ENCODE peak calls at places on chromosomes 4 and X, in eight cellular contexts. R, W, Q, A, B, J, Z and C are unnamed samples.

GRCh38 chrX:70613295-70613694 is 168.7 kb downstream of the DLG3 start:
- DNase-seq in W (no peak), J (peak; percentile 61), Z (peak; percentile 23), A (no peak), B (peak; percentile 22), Q (no peak), R (no peak), C (no peak)

GRCh38 chr4:120839624-120839973 is 82.9 kb downstream of the PRDM5 start:
- DNase-seq in R (no peak), Z (no peak), A (no peak), B (no peak), J (no peak), Q (no peak), W (no peak), C (no peak)

GRCh38 chr4:57148831-57149230 is 38.6 kb upstream of the IGFBP7 start:
- DNase-seq in Z (peak; percentile 83), J (peak; percentile 89), R (no peak), Q (no peak), W (peak; percentile 69), B (peak; percentile 90), A (peak; percentile 63), C (no peak)

GRCh38 chrX:78997870-78998558 is 52.8 kb downstream of the P2RY10 start:
- DNase-seq in B (no peak), R (no peak), J (no peak), W (no peak), Z (no peak), A (no peak), Q (no peak), C (peak; percentile 73)

GRCh38 chr4:11228575-11228974 is 200.1 kb downstream of the HS3ST1 start:
- DNase-seq in Q (no peak), R (no peak), Z (peak; percentile 51), B (no peak), J (no peak), W (peak; percentile 1), A (peak; percentile 79), C (no peak)

GRCh38 chr4:39502034-39502658 is 25.1 kb downstream of the UGDH start:
- DNase-seq in Q (peak; percentile 13), A (peak; percentile 49), R (no peak), Z (peak; percentile 52), B (peak; percentile 92), W (peak; percentile 70), J (peak; percentile 22), C (no peak)

GRCh38 chr4:169156392-169156791 is 114.4 kb downstream of the SH3RF1 start:
- DNase-seq in R (no peak), Q (no peak), Z (no peak), B (no peak), A (no peak), W (no peak), J (no peak), C (no peak)

GRCh38 chr4:78876568-78877320 is 62.5 kb downstream of the PAQR3 start:
- DNase-seq in R (no peak), Q (no peak), B (peak; percentile 47), Z (peak; percentile 20), A (no peak), J (no peak), W (peak; percentile 65), C (peak; percentile 34)

GRCh38 chr4:125428832-125429231 is 114.1 kb downstream of the FAT4 start:
- DNase-seq in A (no peak), B (no peak), R (no peak), W (no peak), Z (no peak), Q (no peak), J (no peak), C (no peak)

DNA sequence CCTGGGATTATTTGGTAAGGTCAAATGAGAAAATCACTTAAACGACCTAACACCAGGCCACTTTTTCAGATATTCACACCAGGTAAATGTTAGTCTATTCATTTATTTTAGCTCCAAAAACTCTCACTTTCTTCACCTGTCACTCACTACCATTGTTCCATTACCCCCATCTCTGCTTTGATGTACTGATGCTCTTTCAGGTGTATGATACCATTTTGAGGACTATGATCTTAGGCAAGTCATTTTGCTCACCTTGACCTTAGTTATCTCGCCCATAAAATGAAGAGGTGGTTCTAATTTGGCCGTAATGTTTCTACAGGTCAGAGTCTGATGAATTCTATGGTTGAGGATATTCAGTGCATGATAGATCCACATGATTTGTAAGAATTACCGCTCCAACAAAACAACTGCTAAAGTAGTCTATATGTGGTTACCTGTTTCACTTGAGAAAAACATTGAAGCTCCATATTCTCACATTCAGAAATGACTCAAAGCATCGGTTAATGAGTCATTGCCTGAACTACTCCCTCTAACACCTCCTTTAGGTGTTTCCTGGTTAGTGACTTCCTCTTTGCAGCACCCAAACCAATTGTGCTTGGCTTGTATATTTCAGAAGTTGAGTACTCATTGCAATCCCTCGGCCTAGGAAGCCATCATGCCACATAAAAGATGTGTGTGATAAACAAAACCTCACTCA is 4.5 kb downstream of the DTHD1 start:
- DNase-seq in A (peak; percentile 67), Q (no peak), R (no peak), W (no peak), J (no peak), Z (peak; percentile 83), B (no peak), C (no peak)
- H3K4me2 ChIP-seq in A (peak overlapping the region; percentile 36), Q (no peak overlapping the region), R (no peak overlapping the region), W (no peak overlapping the region), J (no peak overlapping the region), Z (no peak overlapping the region), B (no peak overlapping the region), C (no peak overlapping the region)

DNA sequence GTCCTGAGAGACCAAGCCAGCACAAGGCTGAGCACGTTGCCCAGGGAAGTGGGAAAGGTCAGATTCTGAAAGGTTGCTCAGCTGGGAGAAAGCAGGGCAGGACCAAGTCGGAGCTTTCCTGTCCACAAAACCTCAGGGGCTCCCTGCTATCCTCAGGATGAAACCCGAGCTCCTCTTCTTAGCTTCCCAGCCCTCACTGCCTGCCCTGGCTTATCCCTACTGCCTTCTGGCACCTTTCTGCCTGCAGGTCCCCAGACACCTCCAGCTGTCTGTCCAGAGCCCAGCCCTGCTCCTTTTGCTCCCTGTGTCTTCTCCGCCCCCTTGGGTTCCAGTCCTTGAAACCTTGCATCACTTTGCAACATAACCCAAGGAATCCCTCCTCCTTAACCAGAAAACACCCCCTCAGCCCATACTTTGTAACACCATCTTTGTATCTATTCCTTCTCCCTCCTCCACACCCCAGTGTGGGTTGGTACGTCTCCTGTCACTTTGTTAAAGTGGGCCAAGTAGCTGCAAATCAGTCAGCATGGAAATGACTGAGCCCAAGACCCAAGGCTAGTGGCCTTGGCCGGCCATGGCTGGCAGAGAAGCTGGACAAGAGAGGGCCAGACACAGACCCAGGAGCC is 20.0 kb upstream of the PRRG3 start:
- DNase-seq in A (no peak), W (no peak), Q (no peak), R (no peak), J (no peak), Z (no peak), B (no peak), C (no peak)
- H3K9me3 ChIP-seq in A (no peaks in the 10 kb centered on the region), W (no peaks in the 10 kb centered on the region), Q (no peaks in the 10 kb centered on the region), R (peaks cover 64% of the 10 kb centered on the region), J (peaks cover 2% of the 10 kb centered on the region), Z (peaks cover 4% of the 10 kb centered on the region), B (no peaks in the 10 kb centered on the region), C (no peaks in the 10 kb centered on the region)

DNA sequence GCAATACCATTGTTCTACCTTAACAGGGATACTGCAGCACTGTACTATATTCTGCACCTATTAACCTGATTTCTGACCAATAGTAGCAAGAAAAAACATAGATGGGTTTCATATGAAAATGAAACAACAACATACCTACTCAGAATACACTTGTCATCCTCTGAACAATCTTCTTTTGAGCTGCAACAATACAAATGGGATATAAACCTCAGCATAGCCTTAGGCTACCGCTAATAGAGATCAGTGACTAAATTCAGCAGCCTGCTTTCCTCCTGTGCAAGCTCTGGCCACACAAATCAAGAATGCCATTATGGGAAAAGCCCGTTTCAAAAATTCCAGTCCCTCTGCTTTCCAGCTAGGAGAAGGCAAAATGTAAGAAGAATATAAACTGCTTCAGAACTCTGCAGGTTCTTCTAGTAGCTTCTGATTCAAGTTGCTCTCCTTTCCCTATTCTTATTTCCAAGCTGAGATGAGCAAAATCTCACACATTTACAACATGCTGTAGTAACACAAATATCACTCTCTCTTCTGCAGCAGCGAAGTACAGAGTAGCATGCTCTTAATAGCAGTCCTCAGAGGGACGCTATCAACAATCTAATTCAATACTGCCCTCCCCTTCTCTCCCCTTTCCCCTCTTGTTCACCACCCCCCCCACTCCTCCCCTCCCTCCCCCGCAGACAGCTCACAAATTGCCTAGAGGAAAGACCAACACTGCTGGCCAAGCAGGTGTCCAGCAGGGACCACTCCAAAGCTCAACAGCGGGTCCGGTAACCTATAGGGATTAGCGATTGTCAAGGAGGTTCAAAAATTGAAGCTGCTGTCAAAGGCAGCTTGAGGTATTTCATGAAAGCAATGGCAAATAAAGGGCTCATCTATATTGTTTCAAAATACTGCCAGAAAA is 143.2 kb downstream of the KLHL13 start:
- DNase-seq in J (no peak), R (no peak), B (no peak), Z (peak; percentile 48), Q (no peak), W (no peak), A (no peak), C (no peak)
- H3K27ac ChIP-seq in J (no peak overlapping the region), R (no peak overlapping the region), B (no peak overlapping the region), Z (peak overlapping the region; percentile 9), Q (no peak overlapping the region), W (no peak overlapping the region), A (no peak overlapping the region), C (no peak overlapping the region)

GRCh38 chr4:38084984-38085383 is 124.8 kb downstream of the PTTG2 start:
- DNase-seq in W (no peak), Q (no peak), Z (no peak), A (no peak), J (no peak), R (no peak), B (peak; percentile 48), C (no peak)
- H3K4me2 ChIP-seq in W (no peak overlapping the region), Q (no peak overlapping the region), Z (no peak overlapping the region), A (no peak overlapping the region), J (no peak overlapping the region), R (no peak overlapping the region), B (peak overlapping the region; percentile 19), C (no peak overlapping the region)

DNA sequence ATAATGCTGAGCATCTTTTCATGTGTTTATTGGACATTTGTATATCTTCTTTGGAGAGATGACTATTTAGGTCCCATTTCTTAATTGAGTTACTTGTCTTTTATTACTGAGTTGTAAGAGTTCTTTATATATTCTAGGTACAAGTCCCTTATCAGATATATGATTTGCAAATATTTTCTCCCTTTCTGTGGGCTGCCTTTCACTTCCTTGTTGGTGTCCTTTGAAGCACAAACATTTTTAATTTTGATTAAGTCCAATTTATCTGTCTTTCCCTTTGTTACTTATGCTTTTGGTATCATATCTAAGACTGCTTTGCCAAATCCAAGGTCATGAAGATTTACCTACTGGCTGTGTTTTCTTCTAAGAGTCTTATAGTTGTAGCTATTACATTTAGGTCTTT is 113.2 kb downstream of the HNRNPD start:
- DNase-seq in A (no peak), W (no peak), Z (no peak), R (no peak), B (no peak), J (no peak), Q (no peak), C (no peak)
- H3K9me3 ChIP-seq in A (no peaks in the 10 kb centered on the region), W (no peaks in the 10 kb centered on the region), Z (no peaks in the 10 kb centered on the region), R (no peaks in the 10 kb centered on the region), B (no peaks in the 10 kb centered on the region), J (no peaks in the 10 kb centered on the region), Q (no peaks in the 10 kb centered on the region), C (no peaks in the 10 kb centered on the region)